ENCODE peak calls at places on chromosomes 11 and 22, in five cellular contexts. U is AG04450, S is K562, F is fibroblast of the aortic adventitia, W is upper lobe of right lung. E is an unnamed sample.

GRCh38 chr11:80330302-80330701 is 889.5 kb upstream of the TENM4 start:
- DNase-seq in U (peak; percentile 1), S (no peak), F (no peak), W (no peak), E (no peak)

GRCh38 chr11:106956887-106957505 is 61.3 kb downstream of the GUCY1A2 start:
- DNase-seq in U (no peak), S (no peak), F (no peak), W (no peak), E (peak; percentile 3)

GRCh38 chr22:38317237-38317994 is at the start of gene CSNK1E:
- DNase-seq in U (no peak), S (peak; percentile 86), F (peak; percentile 32), W (peak; percentile 91), E (peak; percentile 70)

GRCh38 chr11:96943970-96944369 is 554.2 kb downstream of the JRKL start:
- DNase-seq in U (no peak), S (no peak), F (no peak), W (no peak), E (no peak)

GRCh38 chr11:19988598-19988997 is 171.7 kb downstream of the DBX1 start:
- DNase-seq in U (peak; percentile 63), S (no peak), F (peak; percentile 97), W (no peak), E (no peak)

GRCh38 chr11:93392862-93393261 is 62.3 kb downstream of the DEUP1 start:
- DNase-seq in U (no peak), S (no peak), F (no peak), W (no peak), E (no peak)

GRCh38 chr11:3132271-3132781 is 32.8 kb downstream of the OSBPL5 start:
- DNase-seq in U (no peak), S (no peak), F (no peak), W (peak; percentile 37), E (no peak)

GRCh38 chr11:9826390-9826789 is 162.5 kb downstream of the SWAP70 start:
- DNase-seq in U (no peak), S (no peak), F (no peak), W (no peak), E (no peak)

GRCh38 chr22:44782286-44782830 is 30.0 kb downstream of the ARHGAP8 start:
- DNase-seq in U (no peak), S (no peak), F (peak; percentile 56), W (no peak), E (no peak)

GRCh38 chr11:123475478-123475877 is 45.4 kb downstream of the GRAMD1B start:
- DNase-seq in U (no peak), S (no peak), F (peak; percentile 42), W (no peak), E (peak; percentile 43)

GRCh38 chr11:67664696-67665536 is 9.5 kb downstream of the ALDH3B2 start:
- DNase-seq in U (no peak), S (peak; percentile 13), F (no peak), W (peak; percentile 49), E (no peak)

GRCh38 chr11:22785251-22785650 is 44.4 kb downstream of the SVIP start:
- DNase-seq in U (no peak), S (no peak), F (peak; percentile 56), W (no peak), E (no peak)

GRCh38 chr11:27874998-27875397 is 174.7 kb upstream of the BDNF start:
- DNase-seq in U (no peak), S (no peak), F (no peak), W (no peak), E (no peak)

GRCh38 chr11:126718319-126718718 is 282.3 kb downstream of the KIRREL3 start:
- DNase-seq in U (no peak), S (no peak), F (no peak), W (no peak), E (no peak)

GRCh38 chr22:20187777-20188566 is 37.1 kb upstream of the CCDC188 start:
- DNase-seq in U (no peak), S (no peak), F (no peak), W (no peak), E (no peak)

GRCh38 chr22:28188480-28188879 is 269.4 kb upstream of the PITPNB start:
- DNase-seq in U (no peak), S (no peak), F (no peak), W (no peak), E (no peak)

GRCh38 chr11:110728883-110729282 is 16.6 kb upstream of the ARHGAP20 start:
- DNase-seq in U (no peak), S (no peak), F (peak; percentile 83), W (no peak), E (no peak)

GRCh38 chr11:68164437-68164836 is 43.2 kb upstream of the CHKA start:
- DNase-seq in U (no peak), S (no peak), F (peak; percentile 33), W (no peak), E (no peak)

GRCh38 chr11:72627594-72628281 is 46.5 kb downstream of the PDE2A start:
- DNase-seq in U (no peak), S (no peak), F (no peak), W (no peak), E (no peak)

GRCh38 chr11:88384678-88385015 is 47.1 kb upstream of the CTSC start:
- DNase-seq in U (no peak), S (no peak), F (peak; percentile 31), W (no peak), E (no peak)

GRCh38 chr11:1750840-1751520 is 585 bp upstream of the IFITM10 start:
- DNase-seq in U (no peak), S (no peak), F (no peak), W (peak; percentile 68), E (peak; percentile 45)

GRCh38 chr11:75665126-75665525 is 3.7 kb downstream of the MAP6 start:
- DNase-seq in U (no peak), S (no peak), F (no peak), W (no peak), E (no peak)

GRCh38 chr11:117772360-117772759 is 24.7 kb downstream of the DSCAML1 start:
- DNase-seq in U (no peak), S (no peak), F (no peak), W (no peak), E (no peak)

GRCh38 chr11:41479179-41479578 is 19.7 kb upstream of the LRRC4C start:
- DNase-seq in U (no peak), S (no peak), F (no peak), W (no peak), E (no peak)

GRCh38 chr22:24417200-24417599 is 10.2 kb upstream of the ADORA2A start:
- DNase-seq in U (no peak), S (no peak), F (no peak), W (no peak), E (peak; percentile 50)

GRCh38 chr11:11313902-11314692 is 39.0 kb downstream of the CSNK2A3 start:
- DNase-seq in U (no peak), S (no peak), F (no peak), W (no peak), E (no peak)

GRCh38 chr11:113664069-113664980 is 41.8 kb downstream of the TMPRSS5 start:
- DNase-seq in U (no peak), S (peak; percentile 58), F (peak; percentile 30), W (no peak), E (no peak)

GRCh38 chr22:41197808-41198585 is 7.1 kb upstream of the L3MBTL2 start:
- DNase-seq in U (no peak), S (peak; percentile 26), F (peak; percentile 32), W (peak; percentile 73), E (peak; percentile 34)

GRCh38 chr11:17714356-17714854 is 5.0 kb upstream of the MYOD1 start:
- DNase-seq in U (no peak), S (no peak), F (no peak), W (no peak), E (no peak)

GRCh38 chr11:59574932-59575904 is 40.4 kb downstream of the OSBP start:
- DNase-seq in U (no peak), S (no peak), F (no peak), W (no peak), E (no peak)

GRCh38 chr22:21978564-21979386 is 3.8 kb downstream of the TOP3B start:
- DNase-seq in U (no peak), S (no peak), F (no peak), W (peak; percentile 47), E (no peak)

DNA sequence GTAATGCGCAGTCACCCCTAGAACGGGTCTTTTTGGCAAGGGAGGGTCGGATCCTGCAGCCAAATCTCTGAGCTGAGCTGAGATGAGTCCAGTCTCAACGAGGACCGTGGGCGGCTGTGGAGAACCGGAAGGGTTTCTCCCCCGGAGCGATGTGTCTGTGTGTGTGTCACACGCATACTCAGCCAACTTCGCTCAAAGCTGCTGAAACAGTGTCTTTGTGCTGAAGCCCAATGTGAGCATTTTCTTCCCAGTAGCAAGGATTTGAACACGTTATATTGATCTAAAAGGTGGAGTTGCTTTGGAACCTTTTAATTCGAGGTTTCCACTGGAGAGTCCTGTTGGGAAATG is 1.4 kb upstream of the CELSR1 start:
- DNase-seq in U (no peak), S (no peak), F (peak; percentile 55), W (peak; percentile 83), E (peak; percentile 72)
- H3K4me3 ChIP-seq in U (peak overlapping the region; percentile 20), S (no peak overlapping the region), F (peak overlapping the region; percentile 53), W (peak overlapping the region; percentile 59), E (peak overlapping the region; percentile 52)

GRCh38 chr11:64753019-64753379 is 6.8 kb downstream of the PYGM start:
- DNase-seq in U (no peak), S (no peak), F (no peak), W (no peak), E (no peak)
- H3K4me3 ChIP-seq in U (no peak overlapping the region), S (no peak overlapping the region), F (no peak overlapping the region), W (no peak overlapping the region), E (no peak overlapping the region)

GRCh38 chr11:13964771-13965074 is 2.2 kb downstream of the SPON1 start:
- DNase-seq in U (no peak), S (no peak), F (no peak), W (no peak), E (no peak)

GRCh38 chr11:13963949-13964770 is 1.6 kb downstream of the SPON1 start:
- DNase-seq in U (no peak), S (no peak), F (no peak), W (peak; percentile 70), E (no peak)

GRCh38 chr11:13962198-13962561 is 343 bp upstream of the SPON1 start:
- DNase-seq in U (no peak), S (no peak), F (no peak), W (no peak), E (no peak)

GRCh38 chr11:13962562-13963168 is at the start of gene SPON1:
- DNase-seq in U (no peak), S (no peak), F (peak; percentile 13), W (peak; percentile 68), E (no peak)

DNA sequence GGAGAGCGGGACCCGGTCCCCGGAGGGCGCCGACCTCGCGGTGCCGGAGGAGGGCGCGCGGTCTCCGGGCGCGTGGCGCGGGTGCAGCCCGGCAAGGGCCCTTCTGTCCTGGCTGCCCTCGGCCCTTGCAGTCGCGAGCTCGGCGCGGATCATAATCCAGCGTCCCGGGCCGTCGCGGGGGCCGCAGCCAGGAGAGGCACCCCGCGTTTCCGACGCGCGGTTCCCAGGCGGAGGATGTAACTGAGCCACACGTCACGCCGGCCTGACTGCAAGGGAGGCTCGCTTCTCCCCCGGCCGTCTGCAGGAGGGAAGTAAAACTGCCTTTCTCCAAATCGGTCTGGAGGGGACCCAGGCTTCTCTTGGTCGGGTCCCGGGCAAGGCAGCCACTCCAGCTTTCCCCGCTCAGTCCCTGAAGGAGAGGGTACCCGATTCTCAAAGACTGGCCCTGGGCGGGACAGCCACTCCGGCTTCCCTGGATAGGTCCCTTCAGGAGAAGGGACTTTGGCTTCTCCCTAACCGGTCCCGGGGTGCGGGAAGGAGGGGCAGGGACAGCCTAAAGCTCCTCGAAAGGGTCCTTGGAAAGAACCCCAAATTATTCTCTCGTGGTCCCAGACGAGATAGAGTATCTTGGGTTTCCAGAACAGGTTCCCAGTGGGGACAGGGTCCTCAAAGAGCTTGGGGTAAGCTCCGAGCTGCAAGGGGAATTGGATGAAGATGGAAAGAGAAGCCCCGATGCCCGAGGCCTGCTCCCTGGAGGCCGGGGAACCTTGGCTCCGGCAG is 836 bp downstream of the SPON1 start:
- DNase-seq in U (no peak), S (peak; percentile 7), F (peak; percentile 20), W (no peak), E (no peak)
- H3K4me3 ChIP-seq in U (peak overlapping the region; percentile 38), S (no peak overlapping the region), F (peak overlapping the region; percentile 37), W (peak overlapping the region; percentile 51), E (no peak overlapping the region)

GRCh38 chr11:12540913-12541587 is 133.2 kb upstream of the TEAD1 start:
- DNase-seq in U (peak; percentile 87), S (no peak), F (peak; percentile 95), W (no peak), E (no peak)
- H3K4me3 ChIP-seq in U (no peak overlapping the region), S (no peak overlapping the region), F (no peak overlapping the region), W (no peak overlapping the region), E (no peak overlapping the region)